ENCODE peak calls at places on chromosome 2, in four cellular contexts. T, A, D and Y are unnamed samples.

GRCh38 chr2:160469164-160469563 is 24.4 kb downstream of the RBMS1 start:
- DNase-seq in T (no peak), A (no peak), D (no peak), Y (no peak)

GRCh38 chr2:37156071-37156856 is 516 bp downstream of the EIF2AK2 start:
- DNase-seq in T (peak), A (peak), D (peak), Y (no peak)

GRCh38 chr2:233416706-233417105 is 62.4 kb downstream of the DGKD start:
- DNase-seq in T (no peak), A (no peak), D (no peak), Y (no peak)

GRCh38 chr2:201490291-201490690 is 38.8 kb downstream of the STRADB start:
- DNase-seq in T (no peak), A (no peak), D (no peak), Y (no peak)

GRCh38 chr2:225100856-225101294 is 58.6 kb upstream of the DOCK10 start:
- DNase-seq in T (no peak), A (peak), D (no peak), Y (peak)

GRCh38 chr2:64945973-64946736 is 43.0 kb upstream of the SLC1A4 start:
- DNase-seq in T (no peak), A (no peak), D (no peak), Y (no peak)

GRCh38 chr2:160332318-160332717 is 132.2 kb upstream of the ITGB6 start:
- DNase-seq in T (no peak), A (no peak), D (no peak), Y (no peak)

GRCh38 chr2:231677632-231678104 is 30.7 kb upstream of the PTMA start:
- DNase-seq in T (peak), A (peak), D (peak), Y (no peak)

GRCh38 chr2:55133467-55134315 is 83.4 kb upstream of the RTN4 start:
- DNase-seq in T (peak), A (peak), D (no peak), Y (peak)

GRCh38 chr2:55420244-55420713 is 623 bp upstream of the CCDC88A start:
- DNase-seq in T (no peak), A (peak), D (no peak), Y (no peak)

GRCh38 chr2:236369606-236370005 is 105.4 kb upstream of the ASB18 start:
- DNase-seq in T (peak), A (no peak), D (no peak), Y (no peak)

GRCh38 chr2:241112046-241112445 is 10.0 kb upstream of the MTERF4 start:
- DNase-seq in T (no peak), A (no peak), D (no peak), Y (no peak)

GRCh38 chr2:188773075-188773474 is 201.1 kb upstream of the COL3A1 start:
- DNase-seq in T (no peak), A (peak), D (no peak), Y (no peak)

GRCh38 chr2:202555354-202555753 is 79.4 kb upstream of the FAM117B start:
- DNase-seq in T (no peak), A (no peak), D (no peak), Y (no peak)

GRCh38 chr2:226079186-226079585 is 679.7 kb downstream of the NYAP2 start:
- DNase-seq in T (no peak), A (no peak), D (no peak), Y (no peak)

GRCh38 chr2:238381341-238382130 is 45.2 kb upstream of the ASB1 start:
- DNase-seq in T (no peak), A (no peak), D (no peak), Y (no peak)

GRCh38 chr2:84849271-84849952 is 31.5 kb downstream of the TRABD2A start:
- DNase-seq in T (no peak), A (peak), D (no peak), Y (no peak)

GRCh38 chr2:9142551-9143263 is 63.9 kb upstream of the ASAP2 start:
- DNase-seq in T (peak), A (peak), D (peak), Y (peak)
- H3K4me3 ChIP-seq in T (no peak), A (peak), D (no peak), Y (peak)

GRCh38 chr2:66692521-66692920 is 257.6 kb downstream of the MEIS1 start:
- DNase-seq in T (no peak), A (no peak), D (no peak), Y (no peak)

GRCh38 chr2:66695211-66695735 is 260.3 kb downstream of the MEIS1 start:
- DNase-seq in T (no peak), A (no peak), D (no peak), Y (no peak)

GRCh38 chr2:66693007-66693965 is 258.4 kb downstream of the MEIS1 start:
- DNase-seq in T (no peak), A (peak), D (no peak), Y (no peak)

GRCh38 chr2:66696374-66696773 is 261.4 kb downstream of the MEIS1 start:
- DNase-seq in T (no peak), A (no peak), D (no peak), Y (no peak)

DNA sequence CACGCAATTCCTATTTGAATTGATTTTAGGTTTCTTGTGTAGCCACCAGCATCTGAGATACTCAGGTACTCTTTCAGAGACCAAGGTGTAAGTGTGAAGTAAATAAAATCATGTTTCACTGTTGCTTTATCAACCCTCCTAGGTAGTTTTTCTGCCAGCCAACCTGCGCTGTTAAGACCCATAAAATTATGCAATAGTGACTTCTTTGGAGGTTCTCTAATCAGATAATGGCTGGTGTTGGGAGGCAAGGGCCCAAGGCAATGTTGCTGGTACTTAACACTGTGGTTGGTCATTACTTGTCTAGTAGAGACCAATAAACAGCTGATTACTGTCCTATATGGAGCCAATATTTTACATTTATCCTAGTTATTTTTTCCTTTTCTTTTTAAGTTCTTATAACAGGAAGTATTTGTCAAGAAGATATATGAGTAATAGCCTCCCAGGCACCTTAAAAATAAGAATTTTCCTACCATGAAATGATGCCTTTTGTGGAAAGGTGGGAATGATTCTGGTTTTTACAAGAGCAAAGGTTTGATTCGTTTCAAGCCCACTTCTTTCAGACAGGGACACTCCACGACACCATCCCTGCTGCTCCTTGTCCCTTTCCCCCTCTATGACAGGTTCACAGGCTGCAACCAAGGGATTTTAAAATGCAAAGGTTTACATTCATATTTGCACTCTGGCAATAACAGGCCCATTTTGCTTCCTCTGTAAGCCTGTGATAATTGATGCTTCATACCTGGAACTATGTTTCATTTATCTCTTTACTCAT is 259.3 kb downstream of the MEIS1 start:
- DNase-seq in T (no peak), A (no peak), D (no peak), Y (no peak)
- H3K4me3 ChIP-seq in T (no peak), A (no peak), D (no peak), Y (no peak)

DNA sequence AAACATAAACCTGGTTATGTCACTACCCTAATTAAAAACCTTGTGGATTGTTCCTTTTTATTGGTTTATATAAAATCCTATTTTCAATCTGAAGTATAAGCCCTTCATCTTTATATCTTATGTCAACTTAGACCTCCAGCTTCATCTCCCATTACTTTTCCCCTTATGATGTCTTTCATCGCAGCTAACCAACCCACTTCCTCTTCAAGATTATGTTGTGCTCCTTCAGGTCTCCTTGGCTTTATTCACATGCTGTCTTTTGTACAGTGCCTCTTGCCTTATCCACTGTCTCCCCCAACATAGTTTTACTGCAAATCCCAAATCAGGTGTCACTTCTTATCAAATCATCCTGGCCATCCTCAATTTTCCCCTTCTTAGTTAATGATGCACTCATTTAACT is 25.9 kb downstream of the MBD5 start:
- DNase-seq in T (no peak), A (no peak), D (no peak), Y (no peak)
- H3K4me3 ChIP-seq in T (no peak), A (no peak), D (no peak), Y (no peak)

DNA sequence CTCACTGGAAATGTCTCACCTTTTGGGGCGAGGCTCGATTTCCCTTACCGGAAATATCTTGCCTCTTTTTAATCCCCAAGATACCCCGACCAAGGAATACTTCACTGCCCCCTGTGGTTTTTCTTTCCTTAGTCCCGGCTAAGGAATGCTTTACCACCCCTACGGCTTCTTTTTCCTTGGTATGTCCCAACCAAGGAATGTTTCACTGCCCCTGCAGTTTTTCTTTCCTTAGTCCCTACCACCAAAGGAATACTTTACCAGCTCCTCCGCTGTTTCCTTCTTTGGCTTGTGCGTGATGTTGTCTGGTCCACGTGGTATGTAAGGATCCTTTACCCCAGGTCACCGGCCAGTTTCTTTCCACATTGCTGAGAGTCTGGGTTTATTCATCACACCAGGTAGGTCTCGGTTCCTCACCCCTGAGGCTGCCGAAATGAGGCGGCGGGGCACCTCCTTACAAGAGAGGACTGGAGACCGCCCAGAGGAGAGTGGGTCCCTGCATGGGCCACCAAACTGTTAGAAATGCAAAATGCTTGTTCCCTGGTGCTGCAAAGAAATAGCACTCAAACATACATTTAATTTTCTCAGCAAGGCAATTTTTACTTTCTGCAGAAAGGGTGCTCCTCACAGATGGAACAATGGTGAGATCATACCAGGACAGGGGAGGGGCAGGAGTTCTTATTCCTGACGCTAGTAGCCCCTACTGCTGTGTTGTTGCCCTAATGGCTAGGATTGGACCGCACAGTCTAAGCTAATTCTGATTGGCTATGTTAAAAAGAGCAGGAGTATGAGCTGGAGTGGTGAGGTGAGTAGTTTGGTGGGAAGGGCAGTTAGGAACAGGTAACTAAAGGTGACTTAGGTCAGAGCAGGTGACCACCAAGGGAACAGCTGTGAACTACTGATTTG is 33.4 kb upstream of the CLASP1 start:
- DNase-seq in T (no peak), A (no peak), D (no peak), Y (no peak)
- H3K4me3 ChIP-seq in T (no peak), A (peak), D (no peak), Y (no peak)

GRCh38 chr2:39779926-39780325 is 868 bp upstream of the THUMPD2 start:
- DNase-seq in T (no peak), A (no peak), D (no peak), Y (no peak)
- H3K4me3 ChIP-seq in T (no peak), A (peak), D (peak), Y (no peak)

DNA sequence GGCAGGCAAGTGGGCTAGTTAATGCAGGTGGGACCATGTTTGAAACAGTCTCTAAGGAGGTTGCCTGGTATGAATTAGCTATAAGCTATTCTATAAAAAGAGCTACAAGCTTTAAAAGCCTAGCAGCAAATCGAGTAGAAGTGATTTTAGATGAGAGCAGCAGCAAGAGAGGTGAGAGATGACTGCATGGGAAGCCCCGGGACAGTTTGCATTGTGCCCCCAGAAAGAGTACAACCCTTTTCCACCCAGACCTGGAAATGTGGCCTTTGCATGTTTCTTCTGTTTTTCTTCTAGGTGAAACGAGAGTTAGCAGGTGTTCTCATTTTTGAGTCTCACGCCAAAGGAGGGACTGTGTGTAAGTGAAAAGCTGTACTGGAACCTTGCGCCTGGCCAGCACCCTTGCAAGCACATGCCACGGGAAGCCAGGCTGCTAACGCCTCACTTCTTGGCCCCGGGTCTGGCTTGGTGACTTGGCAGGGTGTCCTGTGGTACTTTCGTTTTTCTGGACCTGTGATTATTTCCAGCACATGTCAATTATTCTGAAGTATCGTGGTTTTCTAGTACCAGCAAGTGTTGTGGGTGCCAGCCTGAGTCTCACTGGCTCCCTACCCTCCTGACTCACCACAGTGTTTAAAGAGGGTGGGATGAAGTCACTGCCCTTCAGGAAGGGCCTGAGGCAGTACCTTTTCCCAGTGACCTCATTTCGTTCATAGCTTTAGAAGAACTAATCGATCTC is 90.3 kb upstream of the MAP3K20 start:
- DNase-seq in T (peak), A (peak), D (peak), Y (no peak)
- H3K4me3 ChIP-seq in T (no peak), A (no peak), D (no peak), Y (no peak)